ENCODE peak calls at places on chromosomes 16 and 17, in seven cellular contexts. L is ovary; I is CD4-positive, alpha-beta T cell; E is psoas muscle; T is AG04450; N is AG04449; O is GM12878. G is an unnamed sample.

GRCh38 chr16:85480727-85481101 is 132.4 kb upstream of the GSE1 start:
- DNase-seq in O (no peak), L (no peak), E (no peak), T (no peak), N (no peak), I (no peak), G (no peak)

GRCh38 chr17:83185023-83186002 is 105.9 kb downstream of the METRNL start:
- DNase-seq in I (no peak), E (peak), O (no peak), T (no peak), N (no peak), L (no peak), G (no peak)

GRCh38 chr17:77307479-77308198 is 166.9 kb downstream of the SEC14L1 start:
- DNase-seq in L (no peak), N (no peak), O (no peak), E (peak), T (no peak), I (no peak), G (no peak)

GRCh38 chr16:65809627-65810026 is 556.9 kb upstream of the CDH5 start:
- DNase-seq in E (no peak), O (no peak), I (no peak), L (no peak), T (no peak), N (no peak), G (no peak)

GRCh38 chr17:73827627-73828241 is 183.5 kb upstream of the SDK2 start:
- DNase-seq in N (no peak), E (no peak), L (no peak), O (no peak), I (peak), T (no peak), G (no peak)

GRCh38 chr16:79089735-79090284 is 510.7 kb downstream of the MAF start:
- DNase-seq in E (no peak), I (no peak), L (no peak), T (no peak), O (peak), N (no peak), G (no peak)

GRCh38 chr16:50315346-50315997 is 49.1 kb downstream of the ADCY7 start:
- DNase-seq in O (no peak), L (no peak), I (no peak), N (no peak), T (no peak), E (no peak), G (no peak)

GRCh38 chr16:21611546-21612384 is 12.4 kb downstream of the METTL9 start:
- DNase-seq in N (no peak), I (no peak), L (no peak), O (no peak), E (no peak), T (no peak), G (no peak)

GRCh38 chr17:50459081-50459676 is 9.5 kb downstream of the CHAD start:
- DNase-seq in N (no peak), T (no peak), E (no peak), O (no peak), I (no peak), L (no peak), G (no peak)

GRCh38 chr16:87946596-87947350 is 4.5 kb upstream of the BANP start:
- DNase-seq in N (no peak), E (no peak), I (no peak), L (peak), O (no peak), T (no peak), G (no peak)

GRCh38 chr17:75920045-75920560 is 15.4 kb upstream of the MRPL38 start:
- DNase-seq in T (no peak), I (no peak), E (no peak), L (no peak), N (no peak), O (no peak), G (no peak)

GRCh38 chr17:75785016-75785769 is 587 bp downstream of the UNK start:
- DNase-seq in O (peak), L (peak), I (peak), N (no peak), E (peak), T (peak), G (peak)

GRCh38 chr16:50309527-50310307 is 43.4 kb downstream of the ADCY7 start:
- DNase-seq in I (no peak), E (peak), L (peak), O (no peak), T (no peak), N (no peak), G (peak)

GRCh38 chr16:83802559-83802958 is 5.2 kb upstream of the HSBP1 start:
- DNase-seq in L (no peak), T (no peak), E (no peak), N (no peak), O (no peak), I (no peak), G (no peak)

GRCh38 chr16:78816499-78817441 is 717.3 kb downstream of the WWOX start:
- DNase-seq in T (no peak), E (peak), O (no peak), I (no peak), N (no peak), L (no peak), G (no peak)

GRCh38 chr17:77317091-77317519 is 176.3 kb downstream of the SEC14L1 start:
- DNase-seq in I (no peak), L (no peak), O (no peak), N (no peak), T (no peak), E (peak), G (no peak)

GRCh38 chr17:42917236-42917603 is 16.6 kb downstream of the G6PC1 start:
- DNase-seq in E (no peak), T (no peak), O (no peak), I (no peak), N (no peak), L (no peak), G (no peak)

GRCh38 chr17:72978593-72979218 is 113.8 kb downstream of the SLC39A11 start:
- DNase-seq in I (no peak), O (no peak), E (no peak), L (no peak), T (no peak), N (no peak), G (no peak)

GRCh38 chr17:63140255-63140654 is 174.2 kb downstream of the TANC2 start:
- DNase-seq in I (no peak), T (no peak), N (no peak), O (peak), L (no peak), E (no peak), G (no peak)

GRCh38 chr17:11943759-11944347 is 53.4 kb downstream of the ZNF18 start:
- DNase-seq in I (no peak), O (no peak), T (no peak), E (no peak), N (no peak), L (no peak), G (no peak)

GRCh38 chr16:10749680-10750035 is 6.0 kb downstream of the NUBP1 start:
- DNase-seq in L (no peak), N (no peak), I (no peak), E (no peak), O (no peak), T (no peak), G (no peak)

GRCh38 chr17:690346-690745 is 24.3 kb downstream of the VPS53 start:
- DNase-seq in O (no peak), L (no peak), I (no peak), N (no peak), T (no peak), E (no peak), G (no peak)

GRCh38 chr16:69544099-69544498 is 21.7 kb upstream of the NFAT5 start:
- DNase-seq in N (no peak), L (no peak), E (no peak), T (no peak), O (no peak), I (no peak), G (no peak)

GRCh38 chr17:34370376-34370996 is 7.5 kb upstream of the CCL1 start:
- DNase-seq in N (no peak), E (no peak), L (no peak), O (no peak), I (no peak), T (no peak), G (no peak)

GRCh38 chr17:49910858-49911204 is 58.2 kb upstream of the DLX4 start:
- DNase-seq in N (no peak), O (no peak), L (no peak), E (no peak), T (no peak), I (no peak), G (no peak)

GRCh38 chr17:50328926-50329325 is 17.0 kb upstream of the XYLT2 start:
- DNase-seq in L (no peak), N (no peak), O (no peak), E (no peak), T (no peak), I (no peak), G (no peak)

GRCh38 chr17:10075919-10076318 is 122.5 kb downstream of the GAS7 start:
- DNase-seq in L (no peak), T (no peak), I (no peak), E (no peak), N (no peak), O (no peak), G (no peak)

GRCh38 chr17:75475144-75475835 is 18.9 kb downstream of the TMEM94 start:
- DNase-seq in I (no peak), O (no peak), T (no peak), E (no peak), N (no peak), L (no peak), G (no peak)

GRCh38 chr17:19762515-19762961 is 14.4 kb upstream of the ALDH3A1 start:
- DNase-seq in O (no peak), L (peak), I (peak), N (no peak), E (peak), T (no peak), G (peak)

GRCh38 chr17:28372203-28372944 is 880 bp downstream of the SARM1 start:
- DNase-seq in L (no peak), E (no peak), N (no peak), O (no peak), I (peak), T (no peak), G (peak)

GRCh38 chr17:71760062-71760720 is 360.6 kb upstream of the SOX9 start:
- DNase-seq in N (no peak), I (no peak), E (no peak), O (no peak), T (peak), L (no peak), G (no peak)

GRCh38 chr16:88062341-88062861 is 111.2 kb downstream of the BANP start:
- DNase-seq in L (peak), E (peak), T (peak), O (no peak), N (peak), I (no peak), G (no peak)

GRCh38 chr16:4991754-4992153 is 33.6 kb downstream of the SEC14L5 start:
- DNase-seq in N (no peak), E (no peak), T (no peak), O (no peak), L (no peak), I (no peak), G (no peak)

GRCh38 chr16:70465999-70466811 is 11.8 kb downstream of the FCSK start:
- DNase-seq in N (no peak), O (no peak), T (no peak), L (no peak), E (no peak), I (no peak), G (no peak)

GRCh38 chr16:27625050-27625697 is 75.2 kb downstream of the KATNIP start:
- DNase-seq in L (no peak), O (no peak), N (no peak), T (no peak), I (no peak), E (no peak), G (no peak)

GRCh38 chr16:62225675-62226074 is 189.4 kb upstream of the CDH8 start:
- DNase-seq in E (peak), O (peak), L (no peak), I (no peak), N (no peak), T (no peak), G (no peak)

GRCh38 chr16:49855822-49856740 is at the start of gene ZNF423:
- DNase-seq in E (peak), L (peak), N (no peak), T (no peak), I (no peak), O (no peak), G (no peak)

GRCh38 chr17:65446838-65447526 is 114.5 kb downstream of the AXIN2 start:
- DNase-seq in O (no peak), E (peak), L (no peak), N (no peak), T (no peak), I (no peak), G (no peak)

DNA sequence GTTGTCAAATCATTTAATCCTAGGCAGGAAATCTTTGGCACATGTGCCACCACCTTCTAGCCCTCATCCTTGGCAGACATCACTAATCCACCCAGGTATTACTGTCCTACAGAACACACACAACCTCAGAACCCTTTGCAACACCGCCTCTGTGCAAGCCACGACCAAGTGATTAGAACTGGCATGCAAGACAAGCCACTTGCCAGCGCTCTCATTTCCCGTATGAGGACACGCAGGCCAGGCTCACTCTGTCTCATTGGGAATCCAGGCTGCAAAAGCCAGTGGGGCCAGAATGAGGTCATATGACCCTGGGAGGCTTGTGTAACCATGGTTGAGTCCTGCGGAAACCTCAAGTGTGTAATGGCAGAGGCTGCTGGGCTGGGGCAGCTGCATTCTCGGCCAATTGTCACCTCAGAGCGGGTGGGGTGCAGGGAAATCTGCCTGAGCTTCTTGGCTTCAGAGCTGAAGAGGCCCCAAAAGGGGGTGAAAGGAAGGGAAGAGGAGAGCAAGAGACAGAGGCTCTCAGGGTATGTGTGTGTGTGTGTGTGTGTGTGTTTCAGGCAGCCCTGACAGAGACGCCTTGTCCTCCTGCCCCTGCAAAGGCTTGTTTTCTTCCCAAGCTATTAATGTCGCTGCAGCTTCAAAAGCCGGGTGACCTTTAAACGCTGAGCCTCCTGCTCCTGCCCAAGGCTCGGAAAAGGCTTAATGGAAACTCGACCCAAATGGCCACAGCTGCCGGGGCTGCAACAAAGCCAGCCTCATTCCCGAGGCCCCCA is 43.2 kb upstream of the MRPS23 start:
- DNase-seq in T (peak), E (peak), L (peak), I (no peak), O (no peak), N (peak), G (no peak)
- TF ChIP-seq CTCF in T (no peak), E (no peak), L (no peak), I (peak), O (no peak), N (no peak), G (no peak)

DNA sequence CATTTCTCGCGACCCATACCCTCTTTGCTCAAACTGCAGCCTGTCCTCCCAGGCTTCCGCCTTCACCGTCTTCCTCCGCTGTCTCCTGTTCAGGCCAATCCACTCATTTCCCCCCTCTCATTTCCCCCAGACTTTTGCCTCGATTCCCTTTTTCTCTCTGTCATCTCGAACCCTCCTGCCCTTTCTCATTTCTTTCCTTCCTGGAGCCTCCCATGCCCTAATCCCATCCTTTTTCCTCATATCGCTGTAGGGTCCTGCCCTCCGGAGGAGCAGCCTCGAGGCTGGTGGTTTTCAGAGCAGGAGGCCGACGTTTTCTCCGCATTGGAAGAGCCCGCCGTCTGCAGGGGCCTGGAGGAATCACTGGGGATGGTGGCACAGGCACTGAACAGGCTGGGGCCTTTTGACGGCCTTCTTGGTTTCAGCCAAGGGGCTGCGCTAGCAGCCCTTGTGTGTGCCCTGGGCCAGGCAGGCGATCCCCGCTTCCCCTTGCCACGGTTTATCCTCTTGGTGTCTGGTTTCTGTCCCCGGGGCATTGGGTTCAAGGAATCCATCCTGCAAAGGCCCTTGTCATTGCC is 620 bp downstream of the OVCA2 start:
- DNase-seq in E (no peak), N (no peak), T (no peak), L (no peak), I (no peak), O (no peak), G (no peak)
- TF ChIP-seq CTCF in E (no peak), N (peak), T (peak), L (no peak), I (no peak), O (peak), G (no peak)

GRCh38 chr16:67163164-67163902 is 1.2 kb upstream of the HSF4 start:
- DNase-seq in T (no peak), E (peak), N (no peak), L (peak), I (no peak), O (no peak), G (no peak)

GRCh38 chr16:67165121-67166034 is 833 bp downstream of the HSF4 start:
- DNase-seq in O (no peak), I (no peak), E (no peak), N (no peak), L (peak), T (no peak), G (no peak)

GRCh38 chr16:67166035-67166882 is 1.7 kb downstream of the HSF4 start:
- DNase-seq in T (no peak), N (no peak), L (peak), E (no peak), O (no peak), I (no peak), G (no peak)

GRCh38 chr16:67163903-67164558 is 514 bp upstream of the HSF4 start:
- DNase-seq in N (no peak), E (no peak), T (no peak), L (peak), O (no peak), I (no peak), G (no peak)

DNA sequence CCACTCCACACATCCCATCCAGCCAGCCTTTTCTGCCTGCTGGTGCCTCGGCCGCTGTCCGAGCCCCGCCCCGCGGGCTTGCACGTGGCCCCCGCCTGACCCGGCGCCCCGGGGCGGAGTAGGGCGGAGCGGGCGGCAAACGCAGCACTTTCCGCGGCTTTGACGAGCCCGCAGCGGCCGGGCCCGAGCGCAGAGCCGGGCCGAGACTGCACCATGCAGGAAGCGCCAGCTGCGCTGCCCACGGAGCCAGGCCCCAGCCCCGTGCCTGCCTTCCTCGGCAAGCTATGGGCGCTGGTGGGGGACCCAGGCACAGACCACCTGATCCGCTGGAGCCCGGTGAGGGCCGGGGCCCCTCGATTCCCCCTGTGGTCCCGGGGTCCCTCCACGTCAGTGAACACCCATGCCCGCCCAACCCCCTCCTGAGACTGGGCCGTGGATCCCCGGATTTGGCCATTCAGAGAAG is at the start of gene HSF4:
- DNase-seq in N (no peak), T (no peak), O (no peak), I (no peak), L (peak), E (peak), G (no peak)
- TF ChIP-seq CTCF in N (no peak), T (no peak), O (no peak), I (no peak), L (no peak), E (no peak), G (no peak)

GRCh38 chr17:38402897-38403296 is 25.4 kb upstream of the ARHGAP23 start:
- DNase-seq in N (no peak), L (no peak), I (no peak), T (no peak), E (no peak), O (no peak), G (no peak)
- TF ChIP-seq CTCF in N (no peak), L (no peak), I (no peak), T (no peak), E (no peak), O (no peak), G (no peak)